ENCODE peak calls at places on chromosome 12, in seven cellular contexts. One of them, this sample, is unnamed.

GRCh38 chr12:53645191-53645590 is 19.0 kb upstream of the ATF7 start:
- DNase-seq in cardiac fibroblast: peak
- DNase-seq in frontal cortex: no peak
- DNase-seq in NCI-H187 treated with DMSO at 0.1 percent for 48 hours: no peak
- DNase-seq in left kidney: no peak
- DNase-seq in stimulated activated naive CD8-positive, alpha-beta T cell treated with anti-CD3 and anti-CD28 coated beads, Interleukin-15, amount 100 ng/mL, for 72 hours: no peak
- DNase-seq in nephron progenitor cell: no peak
- DNase-seq in this sample: no peak

GRCh38 chr12:65182012-65182739 is 12.8 kb downstream of the LEMD3 start:
- DNase-seq in stimulated activated naive CD8-positive, alpha-beta T cell treated with anti-CD3 and anti-CD28 coated beads, Interleukin-15, amount 100 ng/mL, for 72 hours: no peak
- DNase-seq in cardiac fibroblast: no peak
- DNase-seq in left kidney: no peak
- DNase-seq in frontal cortex: no peak
- DNase-seq in nephron progenitor cell: no peak
- DNase-seq in NCI-H187 treated with DMSO at 0.1 percent for 48 hours: no peak
- DNase-seq in this sample: no peak

GRCh38 chr12:27785882-27786570 is 6.0 kb upstream of the MANSC4 start:
- DNase-seq in left kidney: no peak
- DNase-seq in stimulated activated naive CD8-positive, alpha-beta T cell treated with anti-CD3 and anti-CD28 coated beads, Interleukin-15, amount 100 ng/mL, for 72 hours: no peak
- DNase-seq in nephron progenitor cell: no peak
- DNase-seq in cardiac fibroblast: peak
- DNase-seq in NCI-H187 treated with DMSO at 0.1 percent for 48 hours: no peak
- DNase-seq in frontal cortex: no peak
- DNase-seq in this sample: no peak

GRCh38 chr12:1640630-1641234 is 11.7 kb downstream of the WNT5B start:
- DNase-seq in cardiac fibroblast: no peak
- DNase-seq in left kidney: no peak
- DNase-seq in frontal cortex: no peak
- DNase-seq in stimulated activated naive CD8-positive, alpha-beta T cell treated with anti-CD3 and anti-CD28 coated beads, Interleukin-15, amount 100 ng/mL, for 72 hours: no peak
- DNase-seq in nephron progenitor cell: no peak
- DNase-seq in NCI-H187 treated with DMSO at 0.1 percent for 48 hours: no peak
- DNase-seq in this sample: no peak

GRCh38 chr12:113396828-113397496 is 6.7 kb downstream of the SDS start:
- DNase-seq in NCI-H187 treated with DMSO at 0.1 percent for 48 hours: no peak
- DNase-seq in stimulated activated naive CD8-positive, alpha-beta T cell treated with anti-CD3 and anti-CD28 coated beads, Interleukin-15, amount 100 ng/mL, for 72 hours: no peak
- DNase-seq in frontal cortex: peak
- DNase-seq in left kidney: no peak
- DNase-seq in cardiac fibroblast: no peak
- DNase-seq in nephron progenitor cell: no peak
- DNase-seq in this sample: peak

GRCh38 chr12:124871297-124871696 is 7.6 kb upstream of the SCARB1 start:
- DNase-seq in left kidney: no peak
- DNase-seq in stimulated activated naive CD8-positive, alpha-beta T cell treated with anti-CD3 and anti-CD28 coated beads, Interleukin-15, amount 100 ng/mL, for 72 hours: no peak
- DNase-seq in NCI-H187 treated with DMSO at 0.1 percent for 48 hours: no peak
- DNase-seq in frontal cortex: no peak
- DNase-seq in nephron progenitor cell: no peak
- DNase-seq in cardiac fibroblast: no peak
- DNase-seq in this sample: no peak

GRCh38 chr12:116878567-116879508 is 2.4 kb downstream of the HRK start:
- DNase-seq in frontal cortex: no peak
- DNase-seq in NCI-H187 treated with DMSO at 0.1 percent for 48 hours: no peak
- DNase-seq in nephron progenitor cell: peak
- DNase-seq in cardiac fibroblast: no peak
- DNase-seq in left kidney: peak
- DNase-seq in stimulated activated naive CD8-positive, alpha-beta T cell treated with anti-CD3 and anti-CD28 coated beads, Interleukin-15, amount 100 ng/mL, for 72 hours: no peak
- DNase-seq in this sample: peak

GRCh38 chr12:16245199-16245598 is 32.3 kb downstream of the SLC15A5 start:
- DNase-seq in left kidney: no peak
- DNase-seq in cardiac fibroblast: no peak
- DNase-seq in nephron progenitor cell: no peak
- DNase-seq in stimulated activated naive CD8-positive, alpha-beta T cell treated with anti-CD3 and anti-CD28 coated beads, Interleukin-15, amount 100 ng/mL, for 72 hours: no peak
- DNase-seq in frontal cortex: no peak
- DNase-seq in NCI-H187 treated with DMSO at 0.1 percent for 48 hours: no peak
- DNase-seq in this sample: no peak

This sample was measured in D341Med.